ENCODE peak calls at places on chromosomes 7 and 10, in eight cellular contexts. T is PC-3, L is tibial artery, V is RWPE2, H is IMR-90, N is H9, X is neural progenitor cell, F is pancreas. J is an unnamed sample.

GRCh38 chr7:76064208-76064970 is 16.5 kb downstream of the MDH2 start:
- DNase-seq in N (no peak), V (no peak), F (no peak), X (no peak), L (no peak), H (no peak), T (no peak), J (no peak)

GRCh38 chr10:83541096-83541495 is 598.2 kb upstream of the GHITM start:
- DNase-seq in N (no peak), H (no peak), V (no peak), T (no peak), F (no peak), X (no peak), L (no peak), J (no peak)

GRCh38 chr10:96238889-96239624 is 32.3 kb downstream of the BLNK start:
- DNase-seq in T (no peak), V (no peak), X (no peak), L (no peak), H (no peak), N (no peak), F (no peak), J (no peak)

GRCh38 chr10:58950618-58951017 is 225.8 kb upstream of the PHYHIPL start:
- DNase-seq in L (no peak), F (no peak), N (no peak), V (no peak), H (peak; percentile 18), X (no peak), T (peak; percentile 78), J (no peak)

GRCh38 chr7:79778786-79779382 is 325.4 kb upstream of the MAGI2 start:
- DNase-seq in T (no peak), F (no peak), N (no peak), V (no peak), X (no peak), H (peak; percentile 94), L (no peak), J (no peak)

GRCh38 chr10:125014086-125014830 is 72.3 kb downstream of the ZRANB1 start:
- DNase-seq in V (no peak), T (no peak), N (no peak), X (no peak), H (no peak), L (peak; percentile 80), F (peak; percentile 51), J (peak; percentile 71)

GRCh38 chr10:45000764-45001381 is at the start of gene ZNF22:
- DNase-seq in N (peak; percentile 69), V (no peak), H (peak; percentile 56), L (peak; percentile 83), F (peak; percentile 59), T (peak; percentile 57), X (peak; percentile 81), J (peak; percentile 82)

GRCh38 chr7:233456-234035 is 41.2 kb downstream of the FAM20C start:
- DNase-seq in T (no peak), H (peak; percentile 56), F (no peak), X (no peak), L (no peak), N (no peak), V (no peak), J (peak; percentile 70)

GRCh38 chr10:100895896-100896295 is 16.9 kb upstream of the SLF2 start:
- DNase-seq in N (no peak), L (no peak), T (no peak), H (no peak), X (no peak), V (no peak), F (no peak), J (no peak)

GRCh38 chr7:79880312-79880711 is 254.3 kb upstream of the GNAI1 start:
- DNase-seq in X (peak; percentile 9), V (no peak), N (no peak), T (no peak), F (no peak), L (no peak), H (no peak), J (no peak)

GRCh38 chr7:151130741-151131157 is 36.7 kb downstream of the GBX1 start:
- DNase-seq in F (no peak), H (no peak), N (no peak), V (no peak), X (no peak), L (no peak), T (no peak), J (no peak)

GRCh38 chr10:130411496-130412070 is 275.4 kb downstream of the GLRX3 start:
- DNase-seq in L (no peak), X (no peak), N (no peak), T (no peak), V (no peak), H (no peak), F (peak; percentile 65), J (peak; percentile 19)

GRCh38 chr10:87503892-87504291 is 801 bp upstream of the MINPP1 start:
- DNase-seq in V (no peak), F (no peak), X (peak; percentile 2), N (no peak), T (no peak), H (peak; percentile 35), L (no peak), J (no peak)

GRCh38 chr7:81583882-81584533 is 185.8 kb downstream of the HGF start:
- DNase-seq in L (no peak), X (no peak), N (no peak), T (no peak), F (no peak), V (no peak), H (no peak), J (no peak)

GRCh38 chr10:100748251-100749058 is 3.1 kb downstream of the PAX2 start:
- DNase-seq in L (no peak), X (peak; percentile 60), V (no peak), T (no peak), H (no peak), F (no peak), N (no peak), J (peak; percentile 58)

GRCh38 chr10:106576534-106576933 is 588.0 kb downstream of the SORCS1 start:
- DNase-seq in L (no peak), N (no peak), T (no peak), H (no peak), F (no peak), V (no peak), X (no peak), J (no peak)

GRCh38 chr10:59536151-59536550 is 173.5 kb downstream of the SLC16A9 start:
- DNase-seq in T (peak; percentile 84), H (peak; percentile 92), X (no peak), N (no peak), L (no peak), V (no peak), F (no peak), J (no peak)

GRCh38 chr10:84352251-84352842 is 24.0 kb downstream of the CCSER2 start:
- DNase-seq in F (peak; percentile 63), L (no peak), H (peak; percentile 72), X (peak; percentile 68), T (peak; percentile 67), N (peak; percentile 81), V (no peak), J (peak; percentile 67)

GRCh38 chr7:102286237-102287081 is at the start of gene SH2B2:
- DNase-seq in H (peak; percentile 49), V (no peak), F (peak; percentile 55), N (peak; percentile 67), T (peak; percentile 49), L (peak; percentile 88), X (peak; percentile 87), J (peak; percentile 92)

GRCh38 chr10:3955954-3956617 is 171.1 kb upstream of the KLF6 start:
- DNase-seq in T (no peak), H (no peak), X (peak; percentile 36), N (peak; percentile 50), V (no peak), L (no peak), F (no peak), J (no peak)

GRCh38 chr7:131254211-131254610 is 73.5 kb upstream of the MKLN1 start:
- DNase-seq in H (peak; percentile 67), V (no peak), T (peak; percentile 13), N (no peak), X (no peak), L (no peak), F (no peak), J (no peak)

GRCh38 chr10:64771253-64771652 is 1250.1 kb downstream of the REEP3 start:
- DNase-seq in H (no peak), L (no peak), F (no peak), V (no peak), T (no peak), X (no peak), N (no peak), J (no peak)

DNA sequence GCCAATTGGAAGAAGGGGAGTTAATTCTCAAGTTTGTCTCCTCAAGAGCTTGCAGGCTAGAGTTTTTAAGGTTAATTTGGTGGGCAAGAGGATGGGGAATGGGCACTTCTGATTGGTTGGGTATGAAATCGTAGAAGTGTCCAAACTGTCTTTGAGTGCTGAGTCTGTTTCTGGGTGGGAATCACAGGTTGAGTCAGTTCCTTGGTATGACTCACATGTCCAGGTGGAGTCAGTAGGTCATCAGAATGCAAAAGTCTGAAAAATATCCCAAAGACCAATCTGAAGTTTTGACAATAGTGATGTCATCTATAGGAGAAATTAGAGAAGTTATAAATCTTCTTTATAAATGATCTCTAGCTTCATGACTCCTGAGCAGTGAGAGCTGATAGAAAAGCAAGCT is 1252.2 kb downstream of the REEP3 start:
- DNase-seq in F (no peak), X (no peak), T (peak; percentile 40), V (no peak), H (no peak), N (no peak), L (no peak), J (no peak)
- TF ChIP-seq CTCF in F (no peak), X (no peak), T (no peak), V (no peak), H (no peak), N (no peak), L (no peak), J (no peak)

DNA sequence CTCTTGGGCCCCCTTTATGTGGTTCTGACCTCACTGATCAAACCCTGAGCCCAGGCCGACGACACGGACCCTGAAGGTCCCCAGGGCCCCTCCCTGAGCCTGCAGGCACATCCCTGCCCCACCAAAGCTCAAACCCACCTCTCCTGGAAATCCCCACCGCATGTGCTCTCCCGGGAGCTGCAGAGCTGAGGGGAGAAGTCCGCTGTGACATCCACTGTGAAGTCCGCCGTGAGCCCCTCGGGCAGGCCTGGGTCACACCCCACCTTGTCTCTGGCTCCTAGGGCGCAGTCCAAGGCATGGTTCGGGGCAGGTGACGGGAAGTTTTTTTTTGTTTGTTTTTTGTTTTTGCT is 100.2 kb downstream of the MICALL2 start:
- DNase-seq in N (no peak), X (no peak), F (no peak), L (no peak), H (no peak), T (no peak), V (peak; percentile 31), J (peak; percentile 60)
- H3K27me3 ChIP-seq in N (no peaks in the 10 kb centered on the region), X (no peaks in the 10 kb centered on the region), F (no peaks in the 10 kb centered on the region), L (peaks cover 75% of the 10 kb centered on the region), H (peaks cover 19% of the 10 kb centered on the region), T (no peaks in the 10 kb centered on the region), V (peaks cover 22% of the 10 kb centered on the region), J (no peaks in the 10 kb centered on the region)

GRCh38 chr7:128459394-128459878 is 3.8 kb downstream of the HILPDA start:
- DNase-seq in L (peak; percentile 79), F (peak; percentile 75), H (peak; percentile 75), N (peak; percentile 76), X (peak; percentile 81), T (peak; percentile 63), V (no peak), J (peak; percentile 73)
- TF ChIP-seq CTCF in L (peak; percentile 84), F (peak; percentile 74), H (peak; percentile 76), N (peak; percentile 83), X (peak; percentile 85), T (peak; percentile 84), V (peak; percentile 60), J (peak; percentile 80)

DNA sequence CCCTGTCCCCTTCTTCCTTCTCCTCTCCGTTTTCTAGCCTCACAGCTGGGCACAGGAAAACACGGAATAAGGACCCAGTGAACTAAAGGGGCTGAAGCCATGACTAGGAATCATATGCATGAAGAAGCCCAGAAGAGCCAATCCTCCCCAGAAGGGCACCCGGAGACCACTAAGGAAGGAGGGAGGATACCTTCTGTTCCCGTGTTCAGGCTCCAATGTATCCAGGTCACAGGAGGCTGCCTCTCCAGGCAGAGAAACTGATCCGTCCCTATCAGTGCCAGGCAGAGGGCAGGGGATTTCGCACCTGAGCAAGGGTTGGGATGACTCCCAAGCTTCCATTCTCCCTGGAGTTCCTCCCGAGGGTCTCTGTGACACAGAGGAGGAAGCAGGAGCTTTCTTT is 246.6 kb downstream of the SNX10 start:
- DNase-seq in F (no peak), V (no peak), T (no peak), L (no peak), H (no peak), N (no peak), X (no peak), J (no peak)
- H3K27me3 ChIP-seq in F (no peaks in the 10 kb centered on the region), V (peaks cover 14% of the 10 kb centered on the region), T (no peaks in the 10 kb centered on the region), L (peaks cover 25% of the 10 kb centered on the region), H (peaks cover 6% of the 10 kb centered on the region), N (no peaks in the 10 kb centered on the region), X (no peaks in the 10 kb centered on the region), J (peaks cover 14% of the 10 kb centered on the region)

J was measured in sigmoid colon.